ENCODE peak calls at places on chromosomes 11 and 22, in five cellular contexts. One of them, this sample, is unnamed.

GRCh38 chr11:74749127-74749964 is 697 bp downstream of the RNF169 start:
- DNase-seq in aorta: peak; percentile 85
- DNase-seq in lower lobe of right lung: peak; percentile 79
- DNase-seq in adrenal gland: peak; percentile 45
- DNase-seq in epithelial cell of esophagus: peak; percentile 62
- DNase-seq in this sample: no peak

GRCh38 chr11:120236169-120237107 is 3.5 kb upstream of the POU2F3 start:
- DNase-seq in aorta: no peak
- DNase-seq in lower lobe of right lung: no peak
- DNase-seq in adrenal gland: no peak
- DNase-seq in epithelial cell of esophagus: peak; percentile 45
- DNase-seq in this sample: no peak

GRCh38 chr22:30928401-30928800 is 40.2 kb downstream of the MORC2 start:
- DNase-seq in aorta: no peak
- DNase-seq in lower lobe of right lung: no peak
- DNase-seq in adrenal gland: no peak
- DNase-seq in epithelial cell of esophagus: no peak
- DNase-seq in this sample: no peak

GRCh38 chr11:36292311-36292722 is 3.1 kb upstream of the COMMD9 start:
- DNase-seq in aorta: no peak
- DNase-seq in lower lobe of right lung: no peak
- DNase-seq in adrenal gland: no peak
- DNase-seq in epithelial cell of esophagus: peak; percentile 53
- DNase-seq in this sample: no peak

GRCh38 chr11:108871867-108872266 is 207.0 kb downstream of the DDX10 start:
- DNase-seq in aorta: no peak
- DNase-seq in lower lobe of right lung: no peak
- DNase-seq in adrenal gland: no peak
- DNase-seq in epithelial cell of esophagus: peak; percentile 9
- DNase-seq in this sample: no peak

GRCh38 chr22:33544707-33545106 is 375.6 kb downstream of the LARGE1 start:
- DNase-seq in aorta: no peak
- DNase-seq in lower lobe of right lung: no peak
- DNase-seq in adrenal gland: no peak
- DNase-seq in epithelial cell of esophagus: no peak
- DNase-seq in this sample: no peak

GRCh38 chr11:132490976-132491375 is 1041.3 kb downstream of the OPCML start:
- DNase-seq in aorta: no peak
- DNase-seq in lower lobe of right lung: no peak
- DNase-seq in adrenal gland: no peak
- DNase-seq in epithelial cell of esophagus: peak; percentile 73
- DNase-seq in this sample: no peak

GRCh38 chr11:27282141-27282590 is 80.8 kb downstream of the CCDC34 start:
- DNase-seq in aorta: peak; percentile 81
- DNase-seq in lower lobe of right lung: no peak
- DNase-seq in adrenal gland: peak; percentile 73
- DNase-seq in epithelial cell of esophagus: no peak
- DNase-seq in this sample: no peak

GRCh38 chr11:72088076-72088806 is 7.6 kb downstream of the LRRC51 start:
- DNase-seq in aorta: no peak
- DNase-seq in lower lobe of right lung: no peak
- DNase-seq in adrenal gland: no peak
- DNase-seq in epithelial cell of esophagus: no peak
- DNase-seq in this sample: no peak

GRCh38 chr22:42844756-42845155 is 12.3 kb downstream of the ARFGAP3 start:
- DNase-seq in aorta: no peak
- DNase-seq in lower lobe of right lung: no peak
- DNase-seq in adrenal gland: peak; percentile 75
- DNase-seq in epithelial cell of esophagus: peak; percentile 39
- DNase-seq in this sample: no peak

GRCh38 chr11:8384199-8384821 is 120.6 kb upstream of the LMO1 start:
- DNase-seq in aorta: no peak
- DNase-seq in lower lobe of right lung: peak; percentile 67
- DNase-seq in adrenal gland: peak; percentile 79
- DNase-seq in epithelial cell of esophagus: peak; percentile 23
- DNase-seq in this sample: no peak

GRCh38 chr22:39943941-39944624 is 16.1 kb upstream of the TMA7B start:
- DNase-seq in aorta: no peak
- DNase-seq in lower lobe of right lung: no peak
- DNase-seq in adrenal gland: no peak
- DNase-seq in epithelial cell of esophagus: no peak
- DNase-seq in this sample: no peak

GRCh38 chr11:12598330-12599256 is 75.6 kb upstream of the TEAD1 start:
- DNase-seq in aorta: no peak
- DNase-seq in lower lobe of right lung: no peak
- DNase-seq in adrenal gland: no peak
- DNase-seq in epithelial cell of esophagus: peak; percentile 14
- DNase-seq in this sample: no peak

GRCh38 chr11:125387991-125388390 is 108.1 kb downstream of the FEZ1 start:
- DNase-seq in aorta: no peak
- DNase-seq in lower lobe of right lung: no peak
- DNase-seq in adrenal gland: no peak
- DNase-seq in epithelial cell of esophagus: no peak
- DNase-seq in this sample: no peak

GRCh38 chr11:125179895-125180294 is 15.3 kb downstream of the PKNOX2 start:
- DNase-seq in aorta: no peak
- DNase-seq in lower lobe of right lung: no peak
- DNase-seq in adrenal gland: no peak
- DNase-seq in epithelial cell of esophagus: no peak
- DNase-seq in this sample: no peak

GRCh38 chr11:17930544-17931144 is 82.2 kb downstream of the SERGEF start:
- DNase-seq in aorta: no peak
- DNase-seq in lower lobe of right lung: no peak
- DNase-seq in adrenal gland: no peak
- DNase-seq in epithelial cell of esophagus: no peak
- DNase-seq in this sample: no peak

GRCh38 chr11:105111145-105111944 is 28.2 kb downstream of the CARD18 start:
- DNase-seq in aorta: no peak
- DNase-seq in lower lobe of right lung: no peak
- DNase-seq in adrenal gland: no peak
- DNase-seq in epithelial cell of esophagus: no peak
- DNase-seq in this sample: no peak

GRCh38 chr22:45977551-45978274 is 751 bp upstream of the WNT7B start:
- DNase-seq in aorta: no peak
- DNase-seq in lower lobe of right lung: no peak
- DNase-seq in adrenal gland: no peak
- DNase-seq in epithelial cell of esophagus: peak; percentile 38
- DNase-seq in this sample: no peak

GRCh38 chr11:134742228-134742612 is 330.2 kb upstream of the B3GAT1 start:
- DNase-seq in aorta: no peak
- DNase-seq in lower lobe of right lung: no peak
- DNase-seq in adrenal gland: no peak
- DNase-seq in epithelial cell of esophagus: no peak
- DNase-seq in this sample: peak; percentile 7

GRCh38 chr11:119584193-119585037 is 144.6 kb downstream of the NECTIN1 start:
- DNase-seq in aorta: peak; percentile 85
- DNase-seq in lower lobe of right lung: peak; percentile 54
- DNase-seq in adrenal gland: peak; percentile 31
- DNase-seq in epithelial cell of esophagus: peak; percentile 77
- DNase-seq in this sample: peak; percentile 72

GRCh38 chr11:7250166-7250565 is 1.5 kb upstream of the SYT9 start:
- DNase-seq in aorta: no peak
- DNase-seq in lower lobe of right lung: no peak
- DNase-seq in adrenal gland: no peak
- DNase-seq in epithelial cell of esophagus: no peak
- DNase-seq in this sample: no peak

GRCh38 chr11:117281159-117281558 is 10.0 kb upstream of the BACE1-AS start:
- DNase-seq in aorta: no peak
- DNase-seq in lower lobe of right lung: no peak
- DNase-seq in adrenal gland: no peak
- DNase-seq in epithelial cell of esophagus: peak; percentile 77
- DNase-seq in this sample: no peak

GRCh38 chr11:115715371-115715770 is 211.2 kb upstream of the CADM1 start:
- DNase-seq in aorta: no peak
- DNase-seq in lower lobe of right lung: no peak
- DNase-seq in adrenal gland: no peak
- DNase-seq in epithelial cell of esophagus: no peak
- DNase-seq in this sample: no peak

GRCh38 chr22:44483878-44484277 is 14.2 kb downstream of the RTL6 start:
- DNase-seq in aorta: no peak
- DNase-seq in lower lobe of right lung: no peak
- DNase-seq in adrenal gland: no peak
- DNase-seq in epithelial cell of esophagus: no peak
- DNase-seq in this sample: no peak

GRCh38 chr22:26174280-26174679 is 5.0 kb downstream of the SEZ6L start:
- DNase-seq in aorta: no peak
- DNase-seq in lower lobe of right lung: no peak
- DNase-seq in adrenal gland: peak; percentile 26
- DNase-seq in epithelial cell of esophagus: no peak
- DNase-seq in this sample: no peak

GRCh38 chr11:125091247-125091876 is 20.1 kb downstream of the TMEM218 start:
- DNase-seq in aorta: no peak
- DNase-seq in lower lobe of right lung: peak; percentile 43
- DNase-seq in adrenal gland: no peak
- DNase-seq in epithelial cell of esophagus: peak; percentile 89
- DNase-seq in this sample: no peak

GRCh38 chr11:67195971-67196418 is 70.3 kb upstream of the GRK2 start:
- DNase-seq in aorta: no peak
- DNase-seq in lower lobe of right lung: no peak
- DNase-seq in adrenal gland: no peak
- DNase-seq in epithelial cell of esophagus: no peak
- DNase-seq in this sample: no peak

GRCh38 chr11:1852885-1853284 is at the start of gene LSP1:
- DNase-seq in aorta: no peak
- DNase-seq in lower lobe of right lung: peak; percentile 80
- DNase-seq in adrenal gland: no peak
- DNase-seq in epithelial cell of esophagus: no peak
- DNase-seq in this sample: no peak

GRCh38 chr11:80855975-80856524 is 1415.2 kb upstream of the TENM4 start:
- DNase-seq in aorta: no peak
- DNase-seq in lower lobe of right lung: no peak
- DNase-seq in adrenal gland: no peak
- DNase-seq in epithelial cell of esophagus: peak; percentile 76
- DNase-seq in this sample: no peak

GRCh38 chr22:26610983-26611382 is 6.8 kb downstream of the CRYBB1 start:
- DNase-seq in aorta: no peak
- DNase-seq in lower lobe of right lung: no peak
- DNase-seq in adrenal gland: no peak
- DNase-seq in epithelial cell of esophagus: no peak
- DNase-seq in this sample: no peak

GRCh38 chr22:41687901-41688364 is 734 bp downstream of the SNU13 start:
- DNase-seq in aorta: no peak
- DNase-seq in lower lobe of right lung: peak; percentile 55
- DNase-seq in adrenal gland: peak; percentile 51
- DNase-seq in epithelial cell of esophagus: peak; percentile 26
- DNase-seq in this sample: no peak

GRCh38 chr11:111561801-111562325 is 21.3 kb downstream of the LAYN start:
- DNase-seq in aorta: no peak
- DNase-seq in lower lobe of right lung: no peak
- DNase-seq in adrenal gland: no peak
- DNase-seq in epithelial cell of esophagus: peak; percentile 57
- DNase-seq in this sample: no peak

GRCh38 chr11:58192229-58192628 is 3.4 kb downstream of the OR9Q2 start:
- DNase-seq in aorta: no peak
- DNase-seq in lower lobe of right lung: no peak
- DNase-seq in adrenal gland: no peak
- DNase-seq in epithelial cell of esophagus: peak; percentile 6
- DNase-seq in this sample: no peak

GRCh38 chr22:32410459-32410858 is 1.6 kb downstream of the RTCB start:
- DNase-seq in aorta: no peak
- DNase-seq in lower lobe of right lung: no peak
- DNase-seq in adrenal gland: no peak
- DNase-seq in epithelial cell of esophagus: peak; percentile 53
- DNase-seq in this sample: no peak

GRCh38 chr22:50191041-50191740 is 5.5 kb downstream of the TRABD start:
- DNase-seq in aorta: no peak
- DNase-seq in lower lobe of right lung: peak; percentile 72
- DNase-seq in adrenal gland: peak; percentile 32
- DNase-seq in epithelial cell of esophagus: peak; percentile 45
- DNase-seq in this sample: no peak

GRCh38 chr11:88480217-88480616 is 142.7 kb upstream of the CTSC start:
- DNase-seq in aorta: no peak
- DNase-seq in lower lobe of right lung: no peak
- DNase-seq in adrenal gland: peak; percentile 15
- DNase-seq in epithelial cell of esophagus: peak; percentile 22
- DNase-seq in this sample: no peak

GRCh38 chr22:22384267-22384666 is 124.3 kb downstream of the ZNF280B start:
- DNase-seq in aorta: no peak
- DNase-seq in lower lobe of right lung: no peak
- DNase-seq in adrenal gland: no peak
- DNase-seq in epithelial cell of esophagus: no peak
- DNase-seq in this sample: no peak
- H3K4me3 ChIP-seq in aorta: no peak overlapping the region
- H3K4me3 ChIP-seq in lower lobe of right lung: no peak overlapping the region
- H3K4me3 ChIP-seq in adrenal gland: no peak overlapping the region
- H3K4me3 ChIP-seq in epithelial cell of esophagus: no peak overlapping the region
- H3K4me3 ChIP-seq in this sample: no peak overlapping the region

DNA sequence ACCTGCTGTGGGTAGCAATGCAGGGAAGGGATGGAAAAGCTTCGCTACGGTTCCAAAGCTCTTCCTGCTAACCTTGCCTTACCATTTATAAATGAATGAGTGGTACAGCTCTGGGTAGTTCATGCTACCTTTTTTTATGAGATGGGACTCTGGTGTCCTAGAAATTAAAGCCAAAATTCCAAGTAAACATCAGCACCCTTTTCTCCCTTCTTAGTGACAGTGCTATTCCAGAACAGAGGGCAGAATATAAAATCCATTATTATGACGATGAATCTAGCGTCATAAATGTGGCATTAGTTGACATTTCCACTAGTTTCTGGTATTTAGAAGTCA is 447 bp upstream of the SVIP start:
- DNase-seq in aorta: no peak
- DNase-seq in lower lobe of right lung: no peak
- DNase-seq in adrenal gland: no peak
- DNase-seq in epithelial cell of esophagus: no peak
- DNase-seq in this sample: no peak
- H3K4me3 ChIP-seq in aorta: peak overlapping the region; percentile 9
- H3K4me3 ChIP-seq in lower lobe of right lung: peak overlapping the region; percentile 93
- H3K4me3 ChIP-seq in adrenal gland: no peak overlapping the region
- H3K4me3 ChIP-seq in epithelial cell of esophagus: peak overlapping the region; percentile 14
- H3K4me3 ChIP-seq in this sample: peak overlapping the region; percentile 73

GRCh38 chr22:29056472-29056871 is 5.2 kb downstream of the C22orf31 start:
- DNase-seq in aorta: no peak
- DNase-seq in lower lobe of right lung: no peak
- DNase-seq in adrenal gland: no peak
- DNase-seq in epithelial cell of esophagus: no peak
- DNase-seq in this sample: no peak
- H3K4me3 ChIP-seq in aorta: no peak overlapping the region
- H3K4me3 ChIP-seq in lower lobe of right lung: no peak overlapping the region
- H3K4me3 ChIP-seq in adrenal gland: no peak overlapping the region
- H3K4me3 ChIP-seq in epithelial cell of esophagus: no peak overlapping the region
- H3K4me3 ChIP-seq in this sample: no peak overlapping the region

GRCh38 chr22:38214248-38215056 is 12.7 kb downstream of the MAFF start:
- DNase-seq in aorta: peak; percentile 91
- DNase-seq in lower lobe of right lung: peak; percentile 83
- DNase-seq in adrenal gland: peak; percentile 83
- DNase-seq in epithelial cell of esophagus: peak; percentile 72
- DNase-seq in this sample: no peak
- H3K4me3 ChIP-seq in aorta: no peak overlapping the region
- H3K4me3 ChIP-seq in lower lobe of right lung: peak overlapping the region; percentile 40
- H3K4me3 ChIP-seq in adrenal gland: no peak overlapping the region
- H3K4me3 ChIP-seq in epithelial cell of esophagus: peak overlapping the region; percentile 15
- H3K4me3 ChIP-seq in this sample: peak overlapping the region; percentile 28